ENCODE peak calls at places on chromosomes 6 and 20, in four cellular contexts. S is NCI-H1092 treated with DMSO at 0.1 percent for 48 hours, G is lung, C is naive B cell. P is an unnamed sample.

GRCh38 chr20:16397053-16397452 is 176.2 kb downstream of the KIF16B start:
- DNase-seq in G (peak), S (no peak), C (no peak), P (no peak)

GRCh38 chr6:23731609-23732008 is 394.4 kb upstream of the NRSN1 start:
- DNase-seq in C (no peak), G (no peak), S (no peak), P (no peak)

GRCh38 chr20:36384022-36384619 is 78.0 kb downstream of the DLGAP4 start:
- DNase-seq in C (peak), G (no peak), S (no peak), P (peak)

GRCh38 chr6:71400852-71401251 is 112.2 kb downstream of the OGFRL1 start:
- DNase-seq in G (no peak), S (no peak), C (no peak), P (no peak)

GRCh38 chr20:32560989-32561830 is 23.9 kb downstream of the NOL4L start:
- DNase-seq in G (no peak), S (peak), C (no peak), P (no peak)

GRCh38 chr6:111427341-111428116 is 55.5 kb downstream of the REV3L start:
- DNase-seq in S (no peak), G (no peak), C (no peak), P (no peak)

GRCh38 chr20:54098044-54098443 is 27.6 kb upstream of the BCAS1 start:
- DNase-seq in G (no peak), C (no peak), S (no peak), P (no peak)

GRCh38 chr20:46683939-46684750 is 5.1 kb downstream of the TP53RK start:
- DNase-seq in S (no peak), G (peak), C (no peak), P (peak)

GRCh38 chr20:38628580-38629470 is 27.2 kb downstream of the ARHGAP40 start:
- DNase-seq in G (no peak), C (no peak), S (no peak), P (no peak)

GRCh38 chr20:52975024-52975732 is 3.0 kb downstream of the TSHZ2 start:
- DNase-seq in G (no peak), C (no peak), S (peak), P (no peak)

GRCh38 chr6:35496036-35496850 is 636 bp downstream of the TEAD3 start:
- DNase-seq in S (no peak), C (no peak), G (peak), P (no peak)

GRCh38 chr6:93423542-93423941 is 4.2 kb upstream of the EPHA7 start:
- DNase-seq in C (no peak), S (peak), G (no peak), P (peak)

GRCh38 chr6:19697744-19698290 is 139.4 kb upstream of the ID4 start:
- DNase-seq in C (no peak), G (no peak), S (no peak), P (no peak)

GRCh38 chr6:6912841-6913240 is 194.9 kb upstream of the RREB1 start:
- DNase-seq in S (no peak), G (no peak), C (no peak), P (no peak)

GRCh38 chr20:33653218-33653899 is 8.8 kb upstream of the C20orf144 start:
- DNase-seq in C (peak), G (no peak), S (peak), P (no peak)

GRCh38 chr6:129994410-129994809 is 24.0 kb upstream of the L3MBTL3 start:
- DNase-seq in G (no peak), C (no peak), S (no peak), P (no peak)

GRCh38 chr20:49853640-49854039 is 41.0 kb downstream of the SLC9A8 start:
- DNase-seq in G (no peak), C (no peak), S (no peak), P (no peak)

GRCh38 chr20:57760698-57761412 is 51.0 kb upstream of the PMEPA1 start:
- DNase-seq in C (no peak), S (no peak), G (no peak), P (no peak)

GRCh38 chr6:15804461-15804784 is 141.6 kb upstream of the DTNBP1 start:
- DNase-seq in C (no peak), G (no peak), S (no peak), P (no peak)

GRCh38 chr6:121959501-121959900 is 440.0 kb upstream of the HSF2 start:
- DNase-seq in C (no peak), G (no peak), S (no peak), P (no peak)

GRCh38 chr6:16769131-16769985 is 8.1 kb upstream of the ATXN1 start:
- DNase-seq in S (no peak), C (no peak), G (peak), P (no peak)

GRCh38 chr6:131059486-131059885 is 3.6 kb downstream of the EPB41L2 start:
- DNase-seq in G (no peak), C (no peak), S (no peak), P (no peak)

GRCh38 chr20:62304331-62305148 is 1.7 kb downstream of the ADRM1 start:
- DNase-seq in C (no peak), G (no peak), S (no peak), P (no peak)

GRCh38 chr20:9457055-9457454 is 57.3 kb upstream of the LAMP5 start:
- DNase-seq in G (no peak), S (no peak), C (no peak), P (no peak)

GRCh38 chr6:35786810-35787209 is 6.0 kb downstream of the CLPSL1 start:
- DNase-seq in G (no peak), S (no peak), C (no peak), P (no peak)

GRCh38 chr6:7589221-7589620 is 777 bp upstream of the SNRNP48 start:
- DNase-seq in C (no peak), G (no peak), S (no peak), P (no peak)

GRCh38 chr6:125746731-125747588 is 2.5 kb upstream of the HEY2 start:
- DNase-seq in G (peak), C (peak), S (no peak), P (no peak)

GRCh38 chr6:80725156-80725930 is 618.9 kb downstream of the BCKDHB start:
- DNase-seq in S (no peak), C (no peak), G (no peak), P (no peak)

GRCh38 chr6:37575221-37575620 is 75.5 kb upstream of the CCDC167 start:
- DNase-seq in C (no peak), S (no peak), G (no peak), P (no peak)

GRCh38 chr6:43060755-43061633 is 1.6 kb downstream of the KLC4 start:
- DNase-seq in S (no peak), G (no peak), C (no peak), P (no peak)

GRCh38 chr6:46704562-46704961 is 16.9 kb downstream of the TDRD6 start:
- DNase-seq in G (no peak), S (no peak), C (no peak), P (no peak)

GRCh38 chr6:116528800-116529199 is 16.7 kb downstream of the TRAPPC3L start:
- DNase-seq in G (no peak), C (no peak), S (no peak), P (no peak)

GRCh38 chr6:121260651-121261102 is 73.6 kb downstream of the TBC1D32 start:
- DNase-seq in G (no peak), S (no peak), C (no peak), P (no peak)

GRCh38 chr6:138004423-138005287 is 102.6 kb downstream of the PERP start:
- DNase-seq in C (peak), G (no peak), S (peak), P (no peak)

GRCh38 chr6:32047855-32048766 is 9.9 kb downstream of the CYP21A2 start:
- DNase-seq in S (peak), G (peak), C (peak), P (peak)

GRCh38 chr6:11648889-11649288 is 111.3 kb downstream of the TMEM170B start:
- DNase-seq in G (no peak), C (no peak), S (no peak), P (no peak)

GRCh38 chr6:52647199-52647598 is 23.7 kb upstream of the TMEM14A start:
- DNase-seq in S (no peak), C (no peak), G (no peak), P (no peak)

GRCh38 chr6:16676978-16677377 is 84.3 kb downstream of the ATXN1 start:
- DNase-seq in S (no peak), C (no peak), G (no peak), P (no peak)

GRCh38 chr6:133277228-133277894 is 36.2 kb downstream of the EYA4 start:
- DNase-seq in C (no peak), G (no peak), S (no peak), P (no peak)